ENCODE peak calls at places on chromosome 16, in four cellular contexts. Q is H1, R is HepG2, H is K562. F is an unnamed sample.

GRCh38 chr16:49189286-49189685 is 92.4 kb downstream of the CBLN1 start:
- DNase-seq in R (no peak), Q (peak), H (no peak), F (no peak)

GRCh38 chr16:23502466-23502865 is 7.8 kb downstream of the GGA2 start:
- DNase-seq in H (no peak), R (no peak), Q (no peak), F (no peak)

GRCh38 chr16:67372664-67373063 is 20.6 kb downstream of the TPPP3 start:
- DNase-seq in R (no peak), H (no peak), Q (no peak), F (no peak)

GRCh38 chr16:13612623-13613022 is 307.3 kb upstream of the ERCC4 start:
- DNase-seq in Q (no peak), H (no peak), R (no peak), F (no peak)

GRCh38 chr16:55302635-55303034 is 21.4 kb upstream of the IRX6 start:
- DNase-seq in Q (peak), H (no peak), R (no peak), F (no peak)

GRCh38 chr16:77913738-77914263 is 108.5 kb upstream of the CLEC3A start:
- DNase-seq in R (no peak), Q (no peak), H (no peak), F (no peak)

GRCh38 chr16:15493416-15494181 is 59.2 kb downstream of the BMERB1 start:
- DNase-seq in H (no peak), R (no peak), Q (no peak), F (no peak)

GRCh38 chr16:68272501-68273209 is 8.3 kb downstream of the SLC7A6 start:
- DNase-seq in Q (no peak), R (no peak), H (no peak), F (no peak)

GRCh38 chr16:77059441-77059840 is 131.5 kb upstream of the MON1B start:
- DNase-seq in Q (no peak), R (no peak), H (no peak), F (no peak)

GRCh38 chr16:6104423-6104822 is 1006.8 kb upstream of the EEF2KMT start:
- DNase-seq in Q (no peak), H (no peak), R (no peak), F (no peak)

GRCh38 chr16:24540575-24541240 is 1.3 kb downstream of the RBBP6 start:
- DNase-seq in H (no peak), R (no peak), Q (no peak), F (no peak)

GRCh38 chr16:14562691-14563491 is 67.2 kb downstream of the PARN start:
- DNase-seq in R (peak), Q (no peak), H (no peak), F (peak)

GRCh38 chr16:85926370-85926769 is 27.4 kb downstream of the IRF8 start:
- DNase-seq in Q (no peak), R (no peak), H (no peak), F (no peak)

GRCh38 chr16:56988161-56988947 is 1.0 kb upstream of the NLRC5 start:
- DNase-seq in R (no peak), H (no peak), Q (no peak), F (no peak)

GRCh38 chr16:87584271-87584670 is 18.0 kb upstream of the JPH3 start:
- DNase-seq in Q (no peak), R (no peak), H (no peak), F (no peak)

GRCh38 chr16:30948087-30948955 is 547 bp upstream of the ORAI3 start:
- DNase-seq in Q (peak), R (peak), H (peak), F (peak)

GRCh38 chr16:74029122-74029805 is 267.4 kb upstream of the PSMD7 start:
- DNase-seq in H (no peak), R (no peak), Q (no peak), F (no peak)

GRCh38 chr16:29745853-29746345 is at the start of gene C16orf54:
- DNase-seq in R (no peak), Q (peak), H (no peak), F (no peak)

GRCh38 chr16:50261707-50262235 is 4.6 kb upstream of the ADCY7 start:
- DNase-seq in R (peak), H (no peak), Q (no peak), F (no peak)

GRCh38 chr16:30958164-30959083 is 870 bp downstream of the SETD1A start:
- DNase-seq in R (peak), Q (peak), H (peak), F (peak)

GRCh38 chr16:25692734-25693508 is 1.2 kb downstream of the HS3ST4 start:
- DNase-seq in Q (peak), H (no peak), R (no peak), F (no peak)

GRCh38 chr16:12637002-12637401 is 166.7 kb downstream of the CPPED1 start:
- DNase-seq in H (no peak), Q (no peak), R (no peak), F (no peak)

GRCh38 chr16:88991813-88992350 is 14.9 kb upstream of the CBFA2T3 start:
- DNase-seq in R (no peak), Q (no peak), H (peak), F (no peak)

GRCh38 chr16:88992351-88993005 is 15.5 kb upstream of the CBFA2T3 start:
- DNase-seq in Q (no peak), R (no peak), H (peak), F (no peak)

GRCh38 chr16:88993946-88994600 is 17.1 kb upstream of the CBFA2T3 start:
- DNase-seq in R (no peak), H (no peak), Q (no peak), F (no peak)

GRCh38 chr16:88994704-88995103 is 17.7 kb upstream of the CBFA2T3 start:
- DNase-seq in H (no peak), Q (no peak), R (no peak), F (no peak)

DNA sequence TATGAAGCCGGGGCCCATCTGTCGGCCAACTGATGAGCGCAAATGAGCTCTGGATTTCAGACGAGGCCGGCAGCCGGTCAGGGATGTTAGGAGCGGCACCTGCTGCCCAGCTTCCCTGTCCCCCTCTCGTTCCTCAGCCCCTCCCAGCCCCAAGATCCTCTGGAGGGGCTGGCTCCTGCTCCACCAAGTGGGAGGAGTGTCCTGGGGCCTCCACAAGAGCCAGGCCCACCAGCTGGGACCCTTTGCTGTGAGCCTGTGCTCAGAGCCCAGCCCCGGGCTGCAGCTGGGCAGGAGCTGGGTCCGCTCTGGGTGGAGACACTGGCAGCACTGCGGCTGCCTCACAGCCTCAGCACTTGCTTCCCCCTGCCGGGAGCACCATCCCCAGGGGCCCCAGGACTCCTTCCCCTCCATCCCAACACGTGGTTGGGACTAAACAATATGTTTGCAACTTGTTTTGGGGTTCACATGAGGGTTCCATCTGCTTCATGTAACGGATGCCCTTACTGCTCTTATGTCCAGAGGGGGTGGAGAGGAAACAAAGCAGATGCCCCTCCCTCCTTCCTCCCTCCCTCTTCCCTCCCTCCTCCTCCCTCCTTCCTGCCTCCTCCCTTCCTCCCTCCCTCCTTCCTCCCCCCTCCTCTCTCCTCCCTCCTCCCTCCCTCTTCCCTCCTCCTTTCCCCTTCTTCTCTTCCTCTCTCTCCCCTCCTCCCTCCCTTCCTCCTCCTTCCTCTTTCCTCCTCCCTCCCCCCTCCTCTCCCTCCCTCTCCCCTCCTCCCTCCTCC is 16.2 kb upstream of the CBFA2T3 start:
- DNase-seq in H (peak), Q (no peak), R (no peak), F (no peak)
- TF ChIP-seq RNF2 in H (no peak), Q (no peak), R (no peak), F (no peak)

DNA sequence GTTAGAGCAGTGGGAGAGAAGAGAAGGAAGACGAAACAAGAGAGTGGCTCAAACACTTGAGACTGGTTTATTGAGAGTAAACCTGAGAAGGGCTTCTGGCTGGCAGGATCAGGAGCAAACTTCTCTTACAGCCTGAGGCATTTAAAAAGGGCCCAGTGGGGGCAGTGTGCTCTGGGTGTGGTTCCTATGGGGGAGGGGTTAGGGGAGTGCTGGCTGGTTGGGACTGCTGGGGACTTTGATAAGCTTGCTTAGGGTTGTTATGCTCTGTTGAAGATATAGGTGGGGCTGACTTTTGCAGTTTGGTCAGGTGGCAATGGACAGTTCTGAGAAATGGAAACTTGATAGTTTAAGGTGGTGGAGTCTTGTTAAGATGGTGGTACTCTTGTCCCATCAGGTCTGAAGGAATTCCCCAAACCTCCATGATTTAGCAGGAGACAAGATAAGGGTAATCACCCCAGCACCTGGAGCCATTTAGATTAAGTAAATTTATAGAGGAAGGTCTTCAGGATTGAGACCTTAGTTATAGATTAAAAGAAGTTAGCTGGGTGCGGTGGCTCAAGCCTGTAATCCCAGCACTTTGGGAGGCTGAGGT is 79.3 kb downstream of the EMP2 start:
- DNase-seq in H (peak), R (peak), Q (no peak), F (no peak)
- TF ChIP-seq RNF2 in H (no peak), R (no peak), Q (no peak), F (no peak)

DNA sequence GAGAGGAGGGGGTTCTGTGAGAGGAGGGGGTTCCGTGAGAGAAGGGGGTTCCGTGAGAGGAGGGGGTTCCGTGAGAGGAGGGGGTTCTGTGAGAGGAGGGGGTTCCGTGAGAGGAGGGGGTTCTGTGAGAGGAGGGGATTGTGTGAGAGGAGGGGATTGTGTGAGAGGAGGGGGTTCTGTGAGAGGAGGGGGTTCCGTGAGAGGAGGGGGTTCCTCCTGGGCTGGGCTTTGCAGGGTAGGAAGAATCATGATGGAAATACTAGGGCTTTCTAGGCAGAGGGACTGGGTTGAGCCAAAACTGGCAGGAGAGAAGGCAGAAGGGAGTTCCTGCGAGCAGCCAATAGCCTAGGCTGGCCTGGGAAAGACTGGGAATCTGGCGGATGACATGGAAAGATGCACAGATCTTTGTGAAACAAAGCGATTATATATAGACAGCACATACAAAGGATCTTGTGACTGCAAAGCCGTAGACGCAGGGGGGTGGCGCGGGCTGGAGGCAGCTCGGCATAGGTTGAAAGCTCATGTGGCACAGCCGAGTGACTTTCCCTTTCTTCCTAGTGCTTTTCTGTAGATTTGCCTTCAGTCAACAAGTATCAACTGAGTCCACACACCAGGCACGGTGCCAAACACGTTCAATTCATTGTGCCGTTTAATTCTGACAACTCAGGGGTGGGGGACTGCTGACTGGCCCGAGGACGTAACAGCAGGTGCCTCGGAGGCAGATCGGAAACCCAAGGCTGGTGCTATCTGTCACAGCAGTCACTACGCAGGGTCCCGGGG is 6.3 kb downstream of the PAM16 start:
- DNase-seq in H (peak), R (peak), Q (no peak), F (no peak)
- TF ChIP-seq RNF2 in H (no peak), R (no peak), Q (no peak), F (no peak)

DNA sequence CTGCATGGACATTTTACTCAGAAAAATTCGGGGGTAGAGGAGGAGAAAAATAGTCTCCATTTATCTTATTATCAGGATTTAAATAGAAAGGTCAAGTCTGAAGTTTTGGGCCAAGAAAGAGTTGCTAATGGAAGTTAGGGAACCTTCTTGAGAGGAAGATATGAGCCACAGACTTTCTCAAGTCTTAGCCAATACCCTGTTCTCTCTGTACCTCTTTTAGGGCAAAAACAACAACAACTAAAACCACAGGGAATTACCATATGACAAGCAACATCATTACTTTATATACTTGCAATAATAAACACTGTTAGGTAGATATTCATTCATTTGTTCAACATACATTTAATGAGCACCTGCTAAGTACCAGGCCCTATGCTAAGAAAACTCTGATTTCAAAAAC is 282.2 kb upstream of the CDH5 start:
- DNase-seq in H (no peak), Q (no peak), R (no peak), F (no peak)
- TF ChIP-seq RNF2 in H (no peak), Q (no peak), R (no peak), F (no peak)

GRCh38 chr16:58021661-58022551 is 3.6 kb upstream of the MMP15 start:
- DNase-seq in R (no peak), Q (no peak), H (no peak), F (no peak)

GRCh38 chr16:58022601-58023371 is 2.8 kb upstream of the MMP15 start:
- DNase-seq in R (no peak), H (no peak), Q (no peak), F (no peak)

GRCh38 chr16:58019866-58020538 is 5.6 kb upstream of the MMP15 start:
- DNase-seq in Q (no peak), H (no peak), R (no peak), F (no peak)

GRCh38 chr16:58018803-58019202 is 6.8 kb upstream of the MMP15 start:
- DNase-seq in H (no peak), R (no peak), Q (peak), F (no peak)

GRCh38 chr16:58020628-58021521 is 4.7 kb upstream of the MMP15 start:
- DNase-seq in H (peak), R (peak), Q (peak), F (peak)
- TF ChIP-seq RNF2 in H (no peak), R (no peak), Q (no peak), F (no peak)